ENCODE peak calls at places on chromosomes 4 and X, in ten cellular contexts. One of them, this sample, is unnamed.

GRCh38 chr4:152943673-152944072 is 7.5 kb downstream of the FHDC1 start:
- DNase-seq in astrocyte: peak
- DNase-seq in HL-60: no peak
- DNase-seq in ACHN: no peak
- DNase-seq in activated B cell treated with CpG ODN at 0.5 μM for 24 hours: no peak
- DNase-seq in GM04503: peak
- DNase-seq in T-helper 1 cell: no peak
- DNase-seq in CD14-positive monocyte: no peak
- DNase-seq in WTC11: no peak
- DNase-seq in amniotic stem cell: peak
- DNase-seq in this sample: no peak

GRCh38 chrX:70592091-70592490 is 147.5 kb downstream of the DLG3 start:
- DNase-seq in astrocyte: peak
- DNase-seq in HL-60: no peak
- DNase-seq in ACHN: peak
- DNase-seq in activated B cell treated with CpG ODN at 0.5 μM for 24 hours: no peak
- DNase-seq in GM04503: peak
- DNase-seq in T-helper 1 cell: no peak
- DNase-seq in CD14-positive monocyte: no peak
- DNase-seq in WTC11: no peak
- DNase-seq in amniotic stem cell: peak
- DNase-seq in this sample: no peak

GRCh38 chr4:107258359-107258758 is 222.2 kb upstream of the DKK2 start:
- DNase-seq in astrocyte: peak
- DNase-seq in HL-60: no peak
- DNase-seq in ACHN: no peak
- DNase-seq in activated B cell treated with CpG ODN at 0.5 μM for 24 hours: no peak
- DNase-seq in GM04503: no peak
- DNase-seq in T-helper 1 cell: no peak
- DNase-seq in CD14-positive monocyte: no peak
- DNase-seq in WTC11: no peak
- DNase-seq in amniotic stem cell: no peak
- DNase-seq in this sample: no peak

GRCh38 chr4:54516556-54517215 is 141.1 kb upstream of the KIT start:
- DNase-seq in astrocyte: no peak
- DNase-seq in HL-60: no peak
- DNase-seq in ACHN: no peak
- DNase-seq in activated B cell treated with CpG ODN at 0.5 μM for 24 hours: no peak
- DNase-seq in GM04503: no peak
- DNase-seq in T-helper 1 cell: no peak
- DNase-seq in CD14-positive monocyte: no peak
- DNase-seq in WTC11: no peak
- DNase-seq in amniotic stem cell: no peak
- DNase-seq in this sample: no peak

GRCh38 chr4:170005472-170005871 is 20.7 kb downstream of the MFAP3L start:
- DNase-seq in astrocyte: peak
- DNase-seq in HL-60: no peak
- DNase-seq in ACHN: no peak
- DNase-seq in activated B cell treated with CpG ODN at 0.5 μM for 24 hours: no peak
- DNase-seq in GM04503: no peak
- DNase-seq in T-helper 1 cell: no peak
- DNase-seq in CD14-positive monocyte: no peak
- DNase-seq in WTC11: no peak
- DNase-seq in amniotic stem cell: no peak
- DNase-seq in this sample: no peak

GRCh38 chr4:185412412-185412811 is 13.4 kb downstream of the UFSP2 start:
- DNase-seq in astrocyte: no peak
- DNase-seq in HL-60: no peak
- DNase-seq in ACHN: no peak
- DNase-seq in activated B cell treated with CpG ODN at 0.5 μM for 24 hours: no peak
- DNase-seq in GM04503: no peak
- DNase-seq in T-helper 1 cell: no peak
- DNase-seq in CD14-positive monocyte: no peak
- DNase-seq in WTC11: no peak
- DNase-seq in amniotic stem cell: no peak
- DNase-seq in this sample: no peak

GRCh38 chr4:159395693-159396092 is 292.8 kb downstream of the RAPGEF2 start:
- DNase-seq in astrocyte: no peak
- DNase-seq in HL-60: no peak
- DNase-seq in ACHN: no peak
- DNase-seq in activated B cell treated with CpG ODN at 0.5 μM for 24 hours: no peak
- DNase-seq in GM04503: no peak
- DNase-seq in T-helper 1 cell: no peak
- DNase-seq in CD14-positive monocyte: no peak
- DNase-seq in WTC11: no peak
- DNase-seq in amniotic stem cell: no peak
- DNase-seq in this sample: no peak

GRCh38 chr4:90030953-90031352 is 96.2 kb upstream of the CCSER1 start:
- DNase-seq in astrocyte: no peak
- DNase-seq in HL-60: no peak
- DNase-seq in ACHN: peak
- DNase-seq in activated B cell treated with CpG ODN at 0.5 μM for 24 hours: no peak
- DNase-seq in GM04503: no peak
- DNase-seq in T-helper 1 cell: no peak
- DNase-seq in CD14-positive monocyte: no peak
- DNase-seq in WTC11: peak
- DNase-seq in amniotic stem cell: no peak
- DNase-seq in this sample: no peak

GRCh38 chrX:43661521-43662240 is 5.6 kb downstream of the MAOA start:
- DNase-seq in astrocyte: peak
- DNase-seq in HL-60: no peak
- DNase-seq in ACHN: no peak
- DNase-seq in activated B cell treated with CpG ODN at 0.5 μM for 24 hours: no peak
- DNase-seq in GM04503: peak
- DNase-seq in T-helper 1 cell: no peak
- DNase-seq in CD14-positive monocyte: no peak
- DNase-seq in WTC11: no peak
- DNase-seq in amniotic stem cell: no peak
- DNase-seq in this sample: no peak

GRCh38 chr4:183354213-183354612 is 32.0 kb upstream of the CLDN24 start:
- DNase-seq in astrocyte: no peak
- DNase-seq in HL-60: no peak
- DNase-seq in ACHN: no peak
- DNase-seq in activated B cell treated with CpG ODN at 0.5 μM for 24 hours: no peak
- DNase-seq in GM04503: no peak
- DNase-seq in T-helper 1 cell: no peak
- DNase-seq in CD14-positive monocyte: no peak
- DNase-seq in WTC11: no peak
- DNase-seq in amniotic stem cell: no peak
- DNase-seq in this sample: no peak

GRCh38 chrX:140318306-140318705 is 186.6 kb downstream of the SOX3 start:
- DNase-seq in astrocyte: peak
- DNase-seq in HL-60: no peak
- DNase-seq in ACHN: no peak
- DNase-seq in activated B cell treated with CpG ODN at 0.5 μM for 24 hours: no peak
- DNase-seq in GM04503: no peak
- DNase-seq in T-helper 1 cell: no peak
- DNase-seq in CD14-positive monocyte: no peak
- DNase-seq in WTC11: no peak
- DNase-seq in amniotic stem cell: no peak
- DNase-seq in this sample: no peak

GRCh38 chr4:182969651-182970279 is 52.6 kb upstream of the DCTD start:
- DNase-seq in astrocyte: no peak
- DNase-seq in HL-60: peak
- DNase-seq in ACHN: no peak
- DNase-seq in activated B cell treated with CpG ODN at 0.5 μM for 24 hours: no peak
- DNase-seq in GM04503: no peak
- DNase-seq in T-helper 1 cell: no peak
- DNase-seq in CD14-positive monocyte: no peak
- DNase-seq in WTC11: no peak
- DNase-seq in amniotic stem cell: no peak
- DNase-seq in this sample: no peak

GRCh38 chr4:7766661-7767345 is 172.9 kb downstream of the AFAP1 start:
- DNase-seq in astrocyte: no peak
- DNase-seq in HL-60: no peak
- DNase-seq in ACHN: no peak
- DNase-seq in activated B cell treated with CpG ODN at 0.5 μM for 24 hours: no peak
- DNase-seq in GM04503: no peak
- DNase-seq in T-helper 1 cell: no peak
- DNase-seq in CD14-positive monocyte: peak
- DNase-seq in WTC11: no peak
- DNase-seq in amniotic stem cell: no peak
- DNase-seq in this sample: no peak

GRCh38 chr4:146255463-146255862 is 41.1 kb downstream of the REELD1 start:
- DNase-seq in astrocyte: peak
- DNase-seq in HL-60: no peak
- DNase-seq in ACHN: no peak
- DNase-seq in activated B cell treated with CpG ODN at 0.5 μM for 24 hours: no peak
- DNase-seq in GM04503: no peak
- DNase-seq in T-helper 1 cell: no peak
- DNase-seq in CD14-positive monocyte: no peak
- DNase-seq in WTC11: no peak
- DNase-seq in amniotic stem cell: no peak
- DNase-seq in this sample: no peak

GRCh38 chr4:187501731-187502130 is 493.8 kb upstream of the ZFP42 start:
- DNase-seq in astrocyte: no peak
- DNase-seq in HL-60: no peak
- DNase-seq in ACHN: no peak
- DNase-seq in activated B cell treated with CpG ODN at 0.5 μM for 24 hours: no peak
- DNase-seq in GM04503: no peak
- DNase-seq in T-helper 1 cell: no peak
- DNase-seq in CD14-positive monocyte: no peak
- DNase-seq in WTC11: no peak
- DNase-seq in amniotic stem cell: no peak
- DNase-seq in this sample: no peak

GRCh38 chr4:17489123-17489522 is 22.8 kb downstream of the QDPR start:
- DNase-seq in astrocyte: no peak
- DNase-seq in HL-60: no peak
- DNase-seq in ACHN: no peak
- DNase-seq in activated B cell treated with CpG ODN at 0.5 μM for 24 hours: no peak
- DNase-seq in GM04503: no peak
- DNase-seq in T-helper 1 cell: no peak
- DNase-seq in CD14-positive monocyte: no peak
- DNase-seq in WTC11: no peak
- DNase-seq in amniotic stem cell: no peak
- DNase-seq in this sample: no peak